ENCODE peak calls at places on chromosomes 6 and 20, in nine cellular contexts. Z is activated CD4-positive, alpha-beta T cell treated with anti-CD3 and anti-CD28 coated beads, Interleukin-2, amount 10 ng/mL, durations not matched to agents 7 days and 5 days; T is fibroblast of lung; N is central memory CD4-positive, alpha-beta T cell; E is T-helper 2 cell; D is HTR-8/SVneo; Y is EL; Q is prostate gland; F is SW 1271. C is an unnamed sample.

GRCh38 chr6:127026247-127026646 is 92.2 kb upstream of the RSPO3 start:
- DNase-seq in T (no peak), Q (no peak), F (peak), D (no peak), Z (no peak), N (no peak), E (no peak), Y (peak), C (no peak)

GRCh38 chr6:73079978-73080377 is 145.3 kb downstream of the KHDC1L start:
- DNase-seq in Q (no peak), Z (no peak), N (no peak), T (no peak), D (no peak), E (no peak), F (no peak), Y (no peak), C (no peak)

GRCh38 chr6:39452746-39453145 is 130.2 kb upstream of the KCNK16 start:
- DNase-seq in N (no peak), F (no peak), Z (no peak), Y (peak), T (no peak), Q (no peak), D (no peak), E (no peak), C (no peak)

GRCh38 chr6:15331143-15331542 is 85.3 kb downstream of the JARID2 start:
- DNase-seq in Q (no peak), T (no peak), E (no peak), N (no peak), Z (no peak), Y (peak), F (no peak), D (no peak), C (no peak)

GRCh38 chr6:36599791-36600209 is 5.6 kb downstream of the SRSF3 start:
- DNase-seq in T (peak), Y (peak), Q (no peak), F (no peak), E (peak), D (no peak), N (peak), Z (peak), C (no peak)

GRCh38 chr20:47998736-47999135 is 213.5 kb upstream of the SULF2 start:
- DNase-seq in E (no peak), D (no peak), F (no peak), Y (no peak), N (no peak), Z (no peak), T (no peak), Q (no peak), C (no peak)

GRCh38 chr6:28977351-28978136 is 27.6 kb downstream of the ZNF311 start:
- DNase-seq in F (no peak), E (no peak), T (peak), Y (peak), D (peak), Z (no peak), N (peak), Q (no peak), C (no peak)

GRCh38 chr6:21873562-21873961 is 280.0 kb downstream of the SOX4 start:
- DNase-seq in F (no peak), D (no peak), Z (no peak), N (no peak), Q (no peak), T (peak), Y (peak), E (no peak), C (no peak)

GRCh38 chr6:12548526-12548925 is 168.0 kb upstream of the PHACTR1 start:
- DNase-seq in Q (no peak), N (no peak), Y (peak), D (no peak), E (no peak), T (no peak), F (no peak), Z (no peak), C (no peak)

GRCh38 chr6:125717120-125717731 is 32.2 kb upstream of the HEY2 start:
- DNase-seq in N (no peak), F (no peak), Q (no peak), Y (no peak), E (no peak), D (no peak), Z (no peak), T (no peak), C (no peak)

GRCh38 chr6:41638801-41639555 is 710 bp downstream of the MDFI start:
- DNase-seq in Y (no peak), Q (peak), F (no peak), Z (no peak), E (no peak), N (no peak), T (peak), D (no peak), C (no peak)

GRCh38 chr6:35942355-35942754 is 21.5 kb upstream of the SRPK1 start:
- DNase-seq in Z (no peak), F (no peak), Y (no peak), E (no peak), D (no peak), N (no peak), T (no peak), Q (no peak), C (no peak)

GRCh38 chr20:36607586-36608387 is 2.2 kb downstream of the RAB5IF start:
- DNase-seq in D (no peak), T (no peak), Q (no peak), Z (no peak), Y (no peak), N (no peak), F (no peak), E (no peak), C (no peak)

GRCh38 chr6:21971540-21971939 is 325.3 kb downstream of the PRL start:
- DNase-seq in T (no peak), E (no peak), Y (no peak), N (no peak), Q (no peak), Z (no peak), F (no peak), D (no peak), C (no peak)

GRCh38 chr20:57389695-57390603 is 1.2 kb upstream of the RBM38 start:
- DNase-seq in Z (peak), E (peak), N (peak), D (no peak), T (no peak), Y (no peak), Q (no peak), F (no peak), C (no peak)

GRCh38 chr20:33209789-33210188 is 7.4 kb upstream of the BPIFA3 start:
- DNase-seq in F (peak), N (peak), Z (peak), T (peak), D (peak), E (peak), Q (peak), Y (peak), C (peak)

GRCh38 chr20:52593634-52594033 is 378.5 kb upstream of the TSHZ2 start:
- DNase-seq in D (no peak), Q (no peak), N (no peak), E (no peak), Z (no peak), F (no peak), T (no peak), Y (no peak), C (no peak)

GRCh38 chr6:113997106-113997505 is 26.2 kb upstream of the HDAC2 start:
- DNase-seq in D (peak), F (peak), Z (no peak), N (no peak), T (peak), E (no peak), Y (peak), Q (no peak), C (no peak)

GRCh38 chr20:46284028-46284427 is 24.3 kb downstream of the CDH22 start:
- DNase-seq in T (no peak), E (no peak), F (no peak), Y (no peak), N (no peak), D (no peak), Z (no peak), Q (no peak), C (no peak)

GRCh38 chr6:20312581-20312980 is 89.1 kb upstream of the E2F3 start:
- DNase-seq in Z (no peak), Q (no peak), T (no peak), Y (no peak), N (no peak), F (no peak), D (no peak), E (no peak), C (no peak)

GRCh38 chr20:50005378-50006020 is 22.7 kb downstream of the SNAI1 start:
- DNase-seq in N (no peak), T (no peak), Z (no peak), Y (no peak), D (no peak), F (no peak), E (no peak), Q (no peak), C (no peak)

GRCh38 chr20:20317195-20318113 is 50.5 kb upstream of the INSM1 start:
- DNase-seq in N (no peak), T (no peak), E (no peak), D (no peak), Q (no peak), Z (no peak), F (no peak), Y (no peak), C (no peak)

GRCh38 chr20:18805881-18806280 is 7.7 kb upstream of the SCP2D1 start:
- DNase-seq in Y (peak), E (no peak), Q (no peak), F (no peak), T (no peak), D (no peak), N (no peak), Z (no peak), C (no peak)

GRCh38 chr20:11995750-11996567 is 78.3 kb downstream of the BTBD3 start:
- DNase-seq in D (no peak), E (no peak), N (no peak), Z (no peak), F (no peak), Q (no peak), Y (no peak), T (no peak), C (no peak)

GRCh38 chr6:19478992-19479391 is 358.2 kb upstream of the ID4 start:
- DNase-seq in Y (peak), D (peak), F (no peak), Z (no peak), E (no peak), N (no peak), Q (no peak), T (no peak), C (no peak)

GRCh38 chr6:161226005-161226964 is 47.6 kb downstream of the AGPAT4 start:
- DNase-seq in N (peak), D (no peak), F (no peak), Y (no peak), Z (peak), Q (no peak), T (no peak), E (no peak), C (no peak)

GRCh38 chr20:472137-472846 is 10.0 kb upstream of the TBC1D20 start:
- DNase-seq in E (no peak), Q (no peak), Y (no peak), F (no peak), N (no peak), T (no peak), D (no peak), Z (no peak), C (no peak)

GRCh38 chr6:56450882-56451739 is 191.6 kb downstream of the DST start:
- DNase-seq in E (no peak), N (no peak), Q (no peak), F (no peak), T (peak), Z (no peak), Y (no peak), D (no peak), C (peak)

GRCh38 chr6:26012061-26012460 is 49.5 kb downstream of the TRIM38 start:
- DNase-seq in Q (no peak), Y (no peak), E (no peak), F (no peak), Z (no peak), N (no peak), T (no peak), D (no peak), C (no peak)

GRCh38 chr6:46758960-46759753 is 12.4 kb downstream of the ANKRD66 start:
- DNase-seq in Q (no peak), Y (no peak), D (no peak), F (no peak), Z (no peak), E (no peak), N (no peak), T (no peak), C (no peak)

GRCh38 chr6:138590796-138591709 is 91.8 kb upstream of the NHSL1 start:
- DNase-seq in N (peak), Q (peak), T (peak), Z (peak), D (peak), F (peak), Y (peak), E (peak), C (peak)

GRCh38 chr6:347232-347631 is 44.3 kb upstream of the IRF4 start:
- DNase-seq in N (no peak), D (no peak), T (no peak), E (no peak), Q (no peak), Y (no peak), Z (no peak), F (no peak), C (no peak)

GRCh38 chr6:148304976-148305375 is 37.7 kb upstream of the SASH1 start:
- DNase-seq in T (peak), F (peak), Q (no peak), E (no peak), D (no peak), Z (no peak), N (no peak), Y (peak), C (no peak)

GRCh38 chr6:105677671-105678475 is 275.0 kb upstream of the PREP start:
- DNase-seq in Z (no peak), D (no peak), Y (no peak), N (no peak), E (no peak), F (no peak), T (no peak), Q (peak), C (no peak)

C was measured in ureter.